ENCODE peak calls at places on chromosomes 13 and 19, in nine cellular contexts. G, S, B, Z, P, T, X, Y and I are unnamed samples.

GRCh38 chr19:34373601-34374288 is 8.7 kb downstream of the GPI start:
- DNase-seq in Z (no peak), P (no peak), Y (no peak), G (no peak), S (no peak), T (no peak), X (no peak), B (no peak), I (no peak)

GRCh38 chr13:82878536-82878935 is 1003.7 kb downstream of the SLITRK1 start:
- DNase-seq in P (no peak), G (no peak), X (no peak), B (peak), T (no peak), Z (no peak), Y (no peak), S (no peak), I (no peak)

GRCh38 chr19:18233224-18233825 is 7.1 kb upstream of the PDE4C start:
- DNase-seq in B (peak), T (peak), P (peak), X (peak), Z (no peak), G (peak), S (no peak), Y (peak), I (peak)

GRCh38 chr19:45554481-45554880 is 30.1 kb downstream of the OPA3 start:
- DNase-seq in G (no peak), T (no peak), S (no peak), B (no peak), Z (no peak), Y (no peak), P (no peak), X (no peak), I (no peak)

GRCh38 chr19:32651729-32652140 is 23.2 kb downstream of the ANKRD27 start:
- DNase-seq in X (peak), Y (no peak), T (no peak), S (no peak), G (peak), P (peak), B (peak), Z (no peak), I (no peak)

GRCh38 chr13:106331116-106331515 is 204.3 kb downstream of the EFNB2 start:
- DNase-seq in Z (no peak), X (no peak), T (no peak), B (no peak), Y (no peak), G (no peak), S (no peak), P (no peak), I (no peak)

GRCh38 chr13:46624353-46624752 is 71.4 kb downstream of the LRCH1 start:
- DNase-seq in Z (no peak), B (no peak), Y (no peak), T (no peak), G (no peak), X (no peak), P (no peak), S (no peak), I (no peak)

GRCh38 chr19:41861098-41861768 is 1.2 kb downstream of the RPS19 start:
- DNase-seq in G (no peak), T (no peak), X (no peak), P (no peak), S (no peak), B (no peak), Y (no peak), Z (no peak), I (no peak)

GRCh38 chr19:46975918-46976782 is 43.5 kb upstream of the NPAS1 start:
- DNase-seq in X (peak), Z (no peak), B (peak), P (peak), Y (peak), G (peak), S (peak), T (peak), I (no peak)

GRCh38 chr13:44573790-44574465 is 2.2 kb downstream of the TSC22D1 start:
- DNase-seq in B (peak), T (no peak), S (no peak), Z (no peak), Y (peak), G (peak), P (peak), X (no peak), I (peak)

GRCh38 chr19:51157265-51157664 is 15.2 kb downstream of the SIGLEC7 start:
- DNase-seq in S (no peak), G (no peak), X (no peak), T (no peak), Z (no peak), P (no peak), Y (no peak), B (no peak), I (no peak)

GRCh38 chr13:95533545-95534135 is 18.9 kb upstream of the CLDN10 start:
- DNase-seq in S (no peak), G (no peak), Z (no peak), B (no peak), P (peak), Y (peak), X (peak), T (no peak), I (no peak)

GRCh38 chr13:95535243-95535642 is 17.3 kb upstream of the CLDN10 start:
- DNase-seq in X (no peak), B (peak), Z (no peak), Y (peak), T (no peak), S (no peak), G (peak), P (no peak), I (peak)

GRCh38 chr13:95541308-95541707 is 11.2 kb upstream of the CLDN10 start:
- DNase-seq in B (no peak), G (no peak), S (no peak), Z (no peak), P (no peak), Y (no peak), T (no peak), X (no peak), I (no peak)

GRCh38 chr13:95540848-95541247 is 11.7 kb upstream of the CLDN10 start:
- DNase-seq in Y (no peak), P (no peak), Z (no peak), T (peak), X (no peak), G (no peak), B (no peak), S (no peak), I (no peak)

GRCh38 chr13:95536629-95537241 is 15.8 kb upstream of the CLDN10 start:
- DNase-seq in T (no peak), Y (no peak), Z (no peak), B (no peak), P (no peak), G (peak), S (no peak), X (no peak), I (no peak)
- TF ChIP-seq CTCF in T (peak), Y (no peak), Z (peak), B (no peak), P (no peak), G (peak), S (peak), X (no peak), I (peak)

GRCh38 chr13:30704596-30704995 is 30.7 kb upstream of the ALOX5AP start:
- DNase-seq in S (no peak), Y (no peak), Z (no peak), T (no peak), P (no peak), G (no peak), B (no peak), X (no peak), I (no peak)

GRCh38 chr13:30698488-30699005 is 36.8 kb upstream of the ALOX5AP start:
- DNase-seq in G (no peak), B (no peak), P (no peak), T (no peak), S (no peak), X (no peak), Y (no peak), Z (no peak), I (no peak)

GRCh38 chr13:30700364-30700763 is 35.0 kb upstream of the ALOX5AP start:
- DNase-seq in Y (no peak), T (no peak), Z (no peak), P (no peak), B (no peak), X (no peak), G (no peak), S (no peak), I (no peak)

GRCh38 chr13:30705672-30706071 is 29.7 kb upstream of the ALOX5AP start:
- DNase-seq in Y (peak), S (no peak), B (no peak), X (no peak), T (no peak), P (no peak), Z (no peak), G (no peak), I (no peak)

GRCh38 chr13:30702006-30702405 is 33.3 kb upstream of the ALOX5AP start:
- DNase-seq in T (no peak), G (no peak), B (no peak), Z (no peak), P (no peak), X (no peak), Y (no peak), S (no peak), I (no peak)
- TF ChIP-seq CTCF in T (no peak), G (no peak), B (no peak), Z (no peak), P (no peak), X (no peak), Y (no peak), S (no peak), I (no peak)

DNA sequence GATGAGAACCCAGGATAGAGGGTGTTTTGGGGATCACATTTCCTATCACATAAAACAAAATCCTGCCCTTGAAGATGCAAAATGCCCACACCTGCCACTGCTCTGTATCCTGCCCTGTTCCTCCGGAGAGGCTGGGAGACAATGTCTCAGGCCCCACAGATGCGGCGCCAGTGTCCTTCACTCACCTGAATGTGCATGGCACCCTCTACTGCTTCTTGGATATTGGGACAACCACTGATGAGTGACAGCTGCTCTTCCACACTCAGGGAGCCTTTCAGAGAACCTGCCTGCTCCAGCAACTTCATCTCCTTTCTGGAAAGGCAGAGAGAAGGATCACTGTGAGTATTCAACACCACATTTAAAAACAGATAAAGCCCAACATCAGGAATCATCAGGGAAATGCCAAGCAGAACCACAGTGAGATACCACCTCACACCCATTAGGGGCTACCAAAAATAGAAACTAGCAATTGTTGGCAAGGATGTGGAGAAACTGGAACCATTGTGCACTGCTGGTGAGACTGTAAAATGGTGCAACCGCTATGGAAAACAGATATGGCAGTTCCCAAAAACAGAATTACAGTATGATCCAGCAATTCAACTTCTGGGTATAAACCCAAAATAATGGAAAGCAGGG is 36.4 kb downstream of the CRYL1 start:
- DNase-seq in T (no peak), Y (peak), Z (no peak), X (no peak), P (peak), B (no peak), G (peak), S (peak), I (no peak)
- TF ChIP-seq CTCF in T (peak), Y (peak), Z (peak), X (no peak), P (no peak), B (peak), G (no peak), S (peak), I (no peak)

DNA sequence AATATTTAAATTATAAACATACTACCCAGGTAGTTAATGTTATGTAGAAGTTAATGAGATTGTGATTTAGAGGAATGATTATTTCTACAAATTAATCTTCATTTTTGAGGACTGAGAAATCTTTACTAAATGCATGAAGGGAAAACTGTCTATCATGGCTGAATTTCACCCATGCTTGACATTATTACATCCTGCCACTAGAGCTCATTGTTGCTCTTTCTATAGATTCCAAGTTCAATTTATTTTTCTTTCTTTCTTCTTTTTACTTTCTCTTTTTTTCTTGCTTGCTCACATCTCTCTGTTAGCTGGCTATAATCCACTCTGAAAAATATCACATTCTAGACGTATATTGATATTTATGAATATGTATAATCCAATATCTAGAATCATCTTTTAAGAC is 505.0 kb upstream of the KLHL1 start:
- DNase-seq in S (no peak), B (no peak), P (no peak), Z (no peak), X (no peak), Y (no peak), G (no peak), T (no peak), I (no peak)
- TF ChIP-seq CTCF in S (no peak), B (no peak), P (no peak), Z (no peak), X (no peak), Y (no peak), G (no peak), T (no peak), I (no peak)

DNA sequence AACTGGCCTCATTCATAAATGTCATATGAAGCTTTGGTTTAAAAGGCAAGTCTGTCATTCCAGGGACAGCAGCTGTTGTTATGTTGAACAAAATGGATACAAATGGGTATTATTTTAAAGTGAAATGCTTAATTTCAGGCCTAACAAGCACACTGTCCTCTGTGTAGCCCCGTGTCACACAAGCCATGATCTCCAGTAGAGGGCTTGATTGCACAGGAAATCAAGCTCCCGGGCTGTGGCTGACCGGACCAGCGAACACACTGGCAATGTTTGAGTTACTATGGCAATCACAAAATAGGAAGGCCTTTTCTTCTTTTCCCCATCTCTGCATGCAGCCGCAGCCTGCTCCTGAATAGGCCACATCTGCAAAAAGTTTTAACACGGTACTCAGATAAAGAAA is 64.0 kb upstream of the GSX1 start:
- DNase-seq in T (no peak), X (peak), P (no peak), B (no peak), G (no peak), Z (no peak), Y (no peak), S (no peak), I (no peak)
- TF ChIP-seq CTCF in T (no peak), X (no peak), P (no peak), B (no peak), G (no peak), Z (no peak), Y (no peak), S (peak), I (no peak)

GRCh38 chr19:980133-980998 is 3.8 kb upstream of the WDR18 start:
- DNase-seq in Z (no peak), T (no peak), S (no peak), X (peak), Y (peak), G (no peak), P (no peak), B (no peak), I (no peak)
- TF ChIP-seq CTCF in Z (no peak), T (no peak), S (no peak), X (no peak), Y (no peak), G (no peak), P (no peak), B (no peak), I (no peak)

GRCh38 chr13:62019858-62020257 is 604.2 kb upstream of the PCDH20 start:
- DNase-seq in P (no peak), T (no peak), X (no peak), Y (no peak), B (no peak), S (no peak), G (no peak), Z (no peak), I (no peak)

GRCh38 chr13:62014299-62014698 is 598.6 kb upstream of the PCDH20 start:
- DNase-seq in P (no peak), Z (no peak), B (peak), X (no peak), T (no peak), Y (no peak), G (peak), S (no peak), I (no peak)
- TF ChIP-seq CTCF in P (no peak), Z (no peak), B (no peak), X (no peak), T (peak), Y (no peak), G (no peak), S (no peak), I (no peak)

GRCh38 chr13:23965346-23965745 is 68.0 kb upstream of the C1QTNF9B start:
- DNase-seq in T (no peak), P (no peak), X (no peak), Z (no peak), G (peak), B (no peak), Y (no peak), S (no peak), I (no peak)

GRCh38 chr13:23963947-23964346 is 66.6 kb upstream of the C1QTNF9B start:
- DNase-seq in P (no peak), G (no peak), X (no peak), S (no peak), Z (no peak), Y (no peak), T (no peak), B (peak), I (no peak)

GRCh38 chr13:23966691-23967615 is 69.7 kb upstream of the C1QTNF9B start:
- DNase-seq in B (no peak), G (peak), T (no peak), S (no peak), Y (no peak), X (no peak), P (no peak), Z (peak), I (peak)

GRCh38 chr13:23966221-23966690 is 69.0 kb upstream of the C1QTNF9B start:
- DNase-seq in G (no peak), X (no peak), Z (no peak), T (no peak), S (no peak), P (no peak), B (no peak), Y (no peak), I (no peak)

DNA sequence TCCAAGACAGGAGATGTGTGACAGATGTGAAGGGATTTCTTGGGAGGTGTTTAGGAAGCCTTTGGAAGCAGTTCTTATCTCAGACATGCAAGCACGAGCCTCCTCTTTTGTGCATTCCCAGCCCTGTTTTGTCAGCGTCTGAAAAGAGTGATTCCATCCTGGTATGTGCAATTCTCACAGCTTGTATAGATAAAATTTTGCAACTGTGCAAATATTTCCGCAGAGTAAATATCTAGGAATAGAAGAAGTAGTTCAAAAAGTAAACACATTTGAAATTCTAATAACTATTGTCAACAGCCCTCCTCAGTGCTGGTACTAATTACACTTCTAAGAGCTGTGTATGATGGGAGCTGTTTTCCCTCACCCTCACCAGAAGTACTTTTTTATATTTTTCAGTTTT is 72.4 kb upstream of the C1QTNF9B start:
- DNase-seq in Z (no peak), S (no peak), T (no peak), P (no peak), X (no peak), Y (no peak), B (peak), G (peak), I (no peak)
- TF ChIP-seq CTCF in Z (no peak), S (no peak), T (no peak), P (no peak), X (no peak), Y (no peak), B (no peak), G (no peak), I (no peak)

GRCh38 chr19:24033308-24033961 is 53.6 kb upstream of the ZNF254 start:
- DNase-seq in B (peak), X (peak), Z (peak), S (peak), P (peak), T (peak), G (peak), Y (peak), I (peak)
- TF ChIP-seq CTCF in B (no peak), X (no peak), Z (peak), S (no peak), P (no peak), T (peak), G (no peak), Y (no peak), I (no peak)

DNA sequence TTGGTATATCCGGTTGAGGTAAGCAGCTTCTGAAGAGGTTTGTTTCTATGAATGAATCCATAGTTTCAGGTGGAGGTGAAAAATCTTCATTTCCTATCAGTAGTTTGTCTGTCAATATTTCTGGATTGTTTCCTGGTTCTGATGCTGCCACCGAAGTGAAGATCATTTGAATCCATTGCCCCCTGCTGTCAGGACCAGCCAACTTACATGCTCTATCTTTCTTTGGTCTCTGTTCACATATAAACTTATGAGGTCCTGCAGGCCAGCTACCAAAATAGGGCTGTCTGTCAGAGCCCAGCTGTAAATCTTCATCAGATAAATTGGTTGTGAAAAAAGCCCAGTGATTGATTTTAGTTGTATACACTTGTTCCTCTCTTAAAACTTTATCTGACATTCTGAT is 15.2 kb upstream of the N4BP2L1 start:
- DNase-seq in B (no peak), X (no peak), P (no peak), G (peak), S (peak), T (no peak), Y (peak), Z (peak), I (peak)
- TF ChIP-seq CTCF in B (peak), X (no peak), P (no peak), G (peak), S (peak), T (peak), Y (no peak), Z (peak), I (peak)